ENCODE peak calls at places on chromosomes 13 and 19, in four cellular contexts. S is body of pancreas, Z is colonic mucosa, H is psoas muscle. L is an unnamed sample.

GRCh38 chr13:114148521-114148855 is 16.1 kb upstream of the RASA3 start:
- DNase-seq in S (peak; percentile 79), Z (peak; percentile 35), H (no peak), L (peak; percentile 70)

GRCh38 chr19:597406-598315 is 8.0 kb downstream of the HCN2 start:
- DNase-seq in S (no peak), Z (no peak), H (no peak), L (no peak)

GRCh38 chr13:36086117-36086516 is 45.1 kb downstream of the DCLK1 start:
- DNase-seq in S (no peak), Z (no peak), H (no peak), L (no peak)

GRCh38 chr19:19256072-19256969 is 16.8 kb downstream of the TM6SF2 start:
- DNase-seq in S (no peak), Z (no peak), H (no peak), L (no peak)

GRCh38 chr13:95573226-95573625 is 20.7 kb downstream of the CLDN10 start:
- DNase-seq in S (no peak), Z (no peak), H (no peak), L (no peak)

GRCh38 chr19:5804516-5805464 is at the start of gene NRTN:
- DNase-seq in S (peak; percentile 70), Z (peak; percentile 67), H (no peak), L (peak; percentile 76)

GRCh38 chr13:99969934-99970760 is 1.4 kb downstream of the ZIC5 start:
- DNase-seq in S (no peak), Z (peak; percentile 21), H (no peak), L (peak; percentile 72)

GRCh38 chr19:13417054-13417453 is 89.2 kb downstream of the CACNA1A start:
- DNase-seq in S (no peak), Z (no peak), H (peak; percentile 12), L (no peak)

GRCh38 chr19:2040647-2041435 is 10.2 kb downstream of the MKNK2 start:
- DNase-seq in S (no peak), Z (no peak), H (no peak), L (peak; percentile 77)

GRCh38 chr19:2038284-2039081 is 12.6 kb downstream of the MKNK2 start:
- DNase-seq in S (no peak), Z (no peak), H (no peak), L (peak; percentile 74)

GRCh38 chr19:2039959-2040646 is 10.9 kb downstream of the MKNK2 start:
- DNase-seq in S (no peak), Z (no peak), H (no peak), L (peak; percentile 83)

GRCh38 chr19:2037676-2038255 is 13.3 kb downstream of the MKNK2 start:
- DNase-seq in S (no peak), Z (no peak), H (no peak), L (no peak)

GRCh38 chr19:2039082-2039958 is 11.7 kb downstream of the MKNK2 start:
- DNase-seq in S (no peak), Z (no peak), H (peak; percentile 45), L (peak; percentile 81)
- H3K36me3 ChIP-seq in S (peaks cover 20% of the 10 kb centered on the region), Z (peaks cover 27% of the 10 kb centered on the region), H (peaks cover 50% of the 10 kb centered on the region), L (peaks cover 3% of the 10 kb centered on the region)

DNA sequence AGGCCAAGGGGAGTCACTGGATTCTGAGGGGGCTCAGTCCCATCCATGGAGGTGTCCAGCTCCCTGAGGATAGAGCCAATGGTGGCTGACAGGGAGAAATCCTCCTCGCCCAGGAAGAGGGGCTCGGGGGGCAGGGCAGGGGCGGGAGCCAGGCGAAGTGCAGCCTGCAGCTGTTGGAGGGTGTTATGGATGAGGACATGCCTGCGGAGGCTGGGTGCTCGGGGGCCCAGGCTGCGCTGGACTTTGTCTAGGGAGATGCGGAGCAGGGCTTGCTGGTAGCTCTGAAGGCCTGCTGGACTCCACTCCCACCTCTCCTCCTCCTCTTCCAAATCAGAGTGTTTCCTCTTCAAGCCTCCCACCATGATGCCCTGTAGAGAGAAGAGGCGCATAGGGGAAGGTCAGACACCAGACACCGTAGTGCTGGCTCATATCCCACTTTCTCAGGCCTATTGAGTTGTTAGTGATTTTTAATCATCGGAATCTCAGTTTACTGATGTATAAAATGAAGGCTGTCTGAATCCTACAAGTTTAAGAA is 2.3 kb downstream of the SERTAD3 start:
- DNase-seq in S (no peak), Z (no peak), H (no peak), L (no peak)
- H3K4me3 ChIP-seq in S (no peak overlapping the region), Z (no peak overlapping the region), H (peak overlapping the region; percentile 98), L (no peak overlapping the region)

GRCh38 chr19:41897181-41897580 is 14.2 kb downstream of the ARHGEF1 start:
- DNase-seq in S (no peak), Z (no peak), H (no peak), L (no peak)
- H3K36me3 ChIP-seq in S (peaks cover 40% of the 10 kb centered on the region), Z (peaks cover 27% of the 10 kb centered on the region), H (peaks cover 72% of the 10 kb centered on the region), L (peaks cover 38% of the 10 kb centered on the region)

GRCh38 chr19:43581467-43581866 is 5.9 kb downstream of the PINLYP start:
- DNase-seq in S (no peak), Z (no peak), H (no peak), L (peak; percentile 42)
- H3K4me3 ChIP-seq in S (no peak overlapping the region), Z (peak overlapping the region; percentile 33), H (peak overlapping the region; percentile 59), L (peak overlapping the region; percentile 56)

DNA sequence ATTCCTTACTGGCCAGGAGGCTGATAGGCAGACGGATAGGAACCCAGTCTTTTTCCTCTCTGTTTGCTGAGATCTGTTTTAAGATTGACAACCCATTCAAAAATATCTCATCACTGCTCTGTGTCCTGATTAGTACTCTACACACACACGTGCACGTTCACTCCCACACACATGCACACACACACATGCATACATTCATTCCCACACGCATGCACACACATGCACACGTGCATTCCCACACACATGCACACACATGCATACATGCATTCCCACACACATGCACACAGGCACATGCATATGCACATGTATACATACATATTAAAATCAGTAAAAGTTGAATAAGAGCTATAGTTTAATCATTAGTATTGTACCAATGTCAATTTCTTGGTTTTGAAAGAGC is 80.6 kb upstream of the SIAH3 start:
- DNase-seq in S (no peak), Z (no peak), H (no peak), L (no peak)
- H3K36me3 ChIP-seq in S (no peaks in the 10 kb centered on the region), Z (no peaks in the 10 kb centered on the region), H (no peaks in the 10 kb centered on the region), L (no peaks in the 10 kb centered on the region)

GRCh38 chr13:102881819-102882686 is 36.2 kb downstream of the ERCC5 start:
- DNase-seq in S (no peak), Z (no peak), H (no peak), L (no peak)
- H3K4me3 ChIP-seq in S (no peak overlapping the region), Z (no peak overlapping the region), H (no peak overlapping the region), L (no peak overlapping the region)

GRCh38 chr19:40246292-40247073 is 20.0 kb upstream of the CCNP start:
- DNase-seq in S (no peak), Z (no peak), H (no peak), L (peak; percentile 62)
- H3K36me3 ChIP-seq in S (peaks cover 2% of the 10 kb centered on the region), Z (no peaks in the 10 kb centered on the region), H (peaks cover 21% of the 10 kb centered on the region), L (no peaks in the 10 kb centered on the region)

GRCh38 chr13:76886292-76887061 is at the start of gene KCTD12:
- DNase-seq in S (peak; percentile 69), Z (peak; percentile 85), H (peak; percentile 89), L (peak; percentile 97)

GRCh38 chr13:76884167-76884566 is 2.0 kb downstream of the KCTD12 start:
- DNase-seq in S (no peak), Z (peak; percentile 64), H (peak; percentile 33), L (peak; percentile 73)

GRCh38 chr13:76886005-76886291 is 257 bp downstream of the KCTD12 start:
- DNase-seq in S (no peak), Z (no peak), H (no peak), L (no peak)

GRCh38 chr13:76884571-76885202 is 1.5 kb downstream of the KCTD12 start:
- DNase-seq in S (no peak), Z (peak; percentile 41), H (no peak), L (no peak)

GRCh38 chr13:76885203-76886004 is 801 bp downstream of the KCTD12 start:
- DNase-seq in S (peak; percentile 60), Z (peak; percentile 83), H (peak; percentile 70), L (peak; percentile 93)
- H3K4me3 ChIP-seq in S (peak overlapping the region; percentile 62), Z (peak overlapping the region; percentile 64), H (peak overlapping the region; percentile 79), L (peak overlapping the region; percentile 70)